ENCODE peak calls at places on chromosomes 4 and X, in four cellular contexts. One of them, this sample, is unnamed.

GRCh38 chr4:2243682-2244380 is 1.9 kb upstream of the HAUS3 start:
- DNase-seq in ovary: peak
- DNase-seq in psoas muscle: peak
- DNase-seq in osteocyte: no peak
- DNase-seq in this sample: no peak

GRCh38 chrX:11190745-11191510 is 79.8 kb downstream of the HCCS start:
- DNase-seq in osteocyte: no peak
- DNase-seq in psoas muscle: no peak
- DNase-seq in ovary: no peak
- DNase-seq in this sample: no peak

GRCh38 chr4:825063-825968 is 613 bp downstream of the CPLX1 start:
- DNase-seq in ovary: no peak
- DNase-seq in psoas muscle: no peak
- DNase-seq in osteocyte: peak
- DNase-seq in this sample: no peak

GRCh38 chr4:185232370-185232769 is 23.0 kb downstream of the SNX25 start:
- DNase-seq in ovary: no peak
- DNase-seq in psoas muscle: no peak
- DNase-seq in osteocyte: no peak
- DNase-seq in this sample: no peak

GRCh38 chr4:82201805-82202636 is 171.8 kb downstream of the HNRNPD start:
- DNase-seq in ovary: no peak
- DNase-seq in osteocyte: no peak
- DNase-seq in psoas muscle: no peak
- DNase-seq in this sample: no peak

GRCh38 chrX:39904816-39905474 is 192.8 kb downstream of the BCOR start:
- DNase-seq in osteocyte: no peak
- DNase-seq in ovary: no peak
- DNase-seq in psoas muscle: no peak
- DNase-seq in this sample: no peak

GRCh38 chr4:185682236-185682635 is 129.8 kb downstream of the SORBS2 start:
- DNase-seq in osteocyte: no peak
- DNase-seq in ovary: no peak
- DNase-seq in psoas muscle: no peak
- DNase-seq in this sample: no peak

GRCh38 chr4:122827899-122828601 is 1.4 kb downstream of the FGF2 start:
- DNase-seq in osteocyte: no peak
- DNase-seq in ovary: peak
- DNase-seq in psoas muscle: no peak
- DNase-seq in this sample: peak

GRCh38 chr4:182382941-182383340 is 139.7 kb downstream of the TENM3 start:
- DNase-seq in psoas muscle: no peak
- DNase-seq in osteocyte: no peak
- DNase-seq in ovary: no peak
- DNase-seq in this sample: no peak

DNA sequence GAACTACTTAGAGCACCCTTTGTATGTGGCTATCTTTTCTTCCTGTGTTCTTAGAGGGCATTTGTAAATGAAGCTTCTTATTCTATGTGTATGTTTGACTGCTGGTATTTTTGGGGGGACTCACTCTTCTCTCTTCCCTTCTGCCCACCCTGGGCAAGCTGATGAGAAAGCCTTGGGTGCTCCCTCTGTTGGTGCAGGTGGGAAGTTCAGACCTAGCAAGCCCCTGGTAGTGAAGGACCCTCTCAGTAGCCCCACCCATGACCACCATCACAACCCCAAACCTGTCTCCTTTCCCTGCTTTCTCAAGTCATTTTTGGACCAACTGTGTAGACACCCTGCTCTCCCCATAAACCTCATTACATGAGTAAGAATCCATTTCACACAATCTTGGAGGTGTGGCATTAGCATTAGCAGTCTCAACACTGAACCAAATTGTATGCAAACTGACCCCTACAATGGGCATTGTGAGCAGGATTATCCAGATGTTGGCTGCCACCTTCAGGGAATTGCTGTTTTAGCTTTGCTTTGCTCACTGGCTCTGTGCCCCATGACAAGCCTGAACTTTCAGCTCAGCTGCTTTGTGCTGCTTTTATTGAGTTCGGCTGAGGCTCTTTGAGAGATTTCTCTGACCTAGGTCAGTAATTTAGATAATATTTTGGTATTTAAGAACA is 27.9 kb downstream of the TRIM61 start:
- DNase-seq in osteocyte: no peak
- DNase-seq in psoas muscle: no peak
- DNase-seq in ovary: no peak
- DNase-seq in this sample: no peak
- TF ChIP-seq CTCF in osteocyte: no peak
- TF ChIP-seq CTCF in psoas muscle: no peak
- TF ChIP-seq CTCF in ovary: no peak
- TF ChIP-seq CTCF in this sample: no peak

DNA sequence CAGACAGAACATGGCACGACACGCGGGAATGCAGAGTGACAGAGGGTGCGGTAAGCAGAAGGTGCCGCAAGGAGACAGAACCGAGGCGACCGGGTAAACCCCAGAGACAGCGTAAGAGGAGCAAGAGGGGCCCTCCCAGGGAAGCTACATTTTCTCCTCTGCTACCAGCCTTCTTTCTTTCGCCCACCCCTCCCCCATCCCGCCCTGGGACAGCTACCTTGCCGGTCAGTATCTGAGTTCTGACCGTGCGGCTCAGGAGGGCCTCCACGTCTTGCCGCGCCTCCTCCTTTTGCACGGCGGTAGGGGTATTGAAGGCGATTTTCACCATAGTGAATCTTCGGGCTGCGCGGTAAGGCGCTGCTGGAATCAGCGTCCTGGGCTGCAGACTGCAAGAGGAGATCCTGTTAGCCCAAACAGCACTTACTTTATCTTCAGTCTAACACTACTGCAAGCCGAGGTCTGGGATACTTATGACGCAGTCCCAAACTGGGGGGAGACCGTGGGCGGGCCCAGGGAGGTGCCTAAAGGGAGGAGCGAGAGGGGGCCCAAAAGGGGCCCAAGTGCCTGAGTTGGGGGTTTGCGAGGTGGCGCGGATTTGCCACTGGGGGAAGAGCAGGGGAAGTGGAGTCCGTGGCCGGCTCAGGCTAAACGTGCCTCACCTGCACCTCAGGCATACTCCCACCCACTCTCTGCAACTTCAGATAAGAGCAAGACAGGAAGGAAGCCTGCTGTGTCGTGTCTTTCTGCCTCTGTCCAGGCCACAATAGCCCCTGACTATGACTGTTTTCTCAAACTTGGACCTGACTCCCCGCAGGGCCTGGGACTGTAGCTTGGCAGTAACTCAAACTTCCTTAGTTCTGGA is at the start of gene ITM2A:
- DNase-seq in ovary: peak
- DNase-seq in osteocyte: no peak
- DNase-seq in psoas muscle: peak
- DNase-seq in this sample: no peak
- TF ChIP-seq CTCF in ovary: no peak
- TF ChIP-seq CTCF in osteocyte: no peak
- TF ChIP-seq CTCF in psoas muscle: no peak
- TF ChIP-seq CTCF in this sample: no peak

GRCh38 chr4:37805091-37805490 is 21.4 kb upstream of the PGM2 start:
- DNase-seq in psoas muscle: no peak
- DNase-seq in ovary: no peak
- DNase-seq in osteocyte: no peak
- DNase-seq in this sample: no peak

GRCh38 chr4:37803348-37803973 is 23.0 kb upstream of the PGM2 start:
- DNase-seq in osteocyte: no peak
- DNase-seq in psoas muscle: no peak
- DNase-seq in ovary: no peak
- DNase-seq in this sample: no peak

GRCh38 chr4:37799941-37800554 is 26.4 kb upstream of the PGM2 start:
- DNase-seq in ovary: no peak
- DNase-seq in osteocyte: no peak
- DNase-seq in psoas muscle: no peak
- DNase-seq in this sample: no peak

GRCh38 chr4:37798616-37799015 is 27.9 kb upstream of the PGM2 start:
- DNase-seq in osteocyte: no peak
- DNase-seq in ovary: no peak
- DNase-seq in psoas muscle: no peak
- DNase-seq in this sample: no peak

DNA sequence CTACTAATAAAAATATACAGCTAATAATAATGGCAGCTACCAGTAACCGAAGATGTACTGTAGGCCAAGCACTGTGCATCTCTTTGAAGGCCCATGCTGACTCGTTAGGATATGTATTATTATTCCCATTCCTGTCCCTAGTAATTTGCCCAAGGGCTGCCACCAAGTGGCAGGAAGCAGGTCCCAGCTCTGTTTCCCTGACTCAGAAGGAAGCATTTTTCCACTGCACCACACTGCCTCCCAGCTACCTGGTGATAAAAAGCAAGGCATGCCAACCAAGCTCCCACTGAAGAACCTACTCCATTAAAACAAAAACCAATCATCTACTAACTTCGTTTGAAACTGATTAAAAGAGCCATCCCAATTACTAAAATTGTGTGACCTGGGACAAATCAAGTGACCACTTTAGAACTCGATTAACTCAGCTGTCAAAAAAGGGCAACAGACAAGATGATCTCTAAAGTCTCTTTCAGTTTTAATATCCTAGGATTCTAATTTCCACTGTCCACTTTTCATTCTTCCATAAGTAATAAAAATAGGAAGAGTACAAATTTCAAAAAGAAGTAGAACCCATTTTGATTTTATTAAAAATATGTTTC is 24.3 kb upstream of the PGM2 start:
- DNase-seq in ovary: peak
- DNase-seq in psoas muscle: peak
- DNase-seq in osteocyte: no peak
- DNase-seq in this sample: no peak
- TF ChIP-seq CTCF in ovary: no peak
- TF ChIP-seq CTCF in psoas muscle: peak
- TF ChIP-seq CTCF in osteocyte: peak
- TF ChIP-seq CTCF in this sample: no peak

GRCh38 chrX:49761481-49761880 is 65.7 kb upstream of the PAGE1 start:
- DNase-seq in psoas muscle: no peak
- DNase-seq in ovary: no peak
- DNase-seq in osteocyte: no peak
- DNase-seq in this sample: no peak
- TF ChIP-seq CTCF in psoas muscle: peak
- TF ChIP-seq CTCF in ovary: no peak
- TF ChIP-seq CTCF in osteocyte: peak
- TF ChIP-seq CTCF in this sample: no peak

GRCh38 chrX:143757375-143757774 is 36.8 kb upstream of the SPANXN2 start:
- DNase-seq in psoas muscle: no peak
- DNase-seq in ovary: no peak
- DNase-seq in osteocyte: no peak
- DNase-seq in this sample: no peak
- TF ChIP-seq CTCF in psoas muscle: no peak
- TF ChIP-seq CTCF in ovary: no peak
- TF ChIP-seq CTCF in osteocyte: peak
- TF ChIP-seq CTCF in this sample: no peak

GRCh38 chr4:98151145-98151929 is 8.1 kb upstream of the STPG2 start:
- DNase-seq in ovary: no peak
- DNase-seq in osteocyte: no peak
- DNase-seq in psoas muscle: no peak
- DNase-seq in this sample: no peak
- TF ChIP-seq CTCF in ovary: no peak
- TF ChIP-seq CTCF in osteocyte: no peak
- TF ChIP-seq CTCF in psoas muscle: no peak
- TF ChIP-seq CTCF in this sample: no peak

GRCh38 chr4:151766691-151767090 is 5.9 kb upstream of the GATB start:
- DNase-seq in osteocyte: no peak
- DNase-seq in ovary: no peak
- DNase-seq in psoas muscle: no peak
- DNase-seq in this sample: no peak
- TF ChIP-seq CTCF in osteocyte: no peak
- TF ChIP-seq CTCF in ovary: no peak
- TF ChIP-seq CTCF in psoas muscle: no peak
- TF ChIP-seq CTCF in this sample: no peak

This sample was measured in omental fat pad.